ENCODE peak calls at places on chromosomes 3 and 15, in seven cellular contexts. V is psoas muscle, I is GM23248, Z is fibroblast of lung, R is lower lobe of right lung, J is right atrium auricular region, T is Peyer's patch. L is an unnamed sample. For H3K9me3, the result is how much of the 10 kb centered on the place peaks cover.

GRCh38 chr3:5349343-5349742 is 161.8 kb downstream of the EDEM1 start:
- DNase-seq in V (no peak), I (peak), Z (no peak), R (no peak), J (no peak), T (no peak), L (no peak)

GRCh38 chr15:65645392-65645791 is 23.7 kb downstream of the SLC24A1 start:
- DNase-seq in V (no peak), I (no peak), Z (no peak), R (no peak), J (no peak), T (no peak), L (no peak)

GRCh38 chr15:61582092-61582491 is 353.0 kb upstream of the RORA start:
- DNase-seq in V (no peak), I (no peak), Z (no peak), R (no peak), J (no peak), T (no peak), L (no peak)

GRCh38 chr15:36959746-36960145 is 140.6 kb downstream of the MEIS2 start:
- DNase-seq in V (no peak), I (no peak), Z (peak), R (no peak), J (no peak), T (no peak), L (no peak)

GRCh38 chr3:155984791-155985417 is 114.5 kb downstream of the GMPS start:
- DNase-seq in V (no peak), I (no peak), Z (no peak), R (no peak), J (no peak), T (no peak), L (no peak)

GRCh38 chr3:129834580-129834979 is 58.9 kb downstream of the TMCC1 start:
- DNase-seq in V (no peak), I (no peak), Z (no peak), R (no peak), J (no peak), T (no peak), L (no peak)

GRCh38 chr3:182837855-182838454 is 44.7 kb downstream of the ATP11B start:
- DNase-seq in V (no peak), I (peak), Z (peak), R (no peak), J (no peak), T (no peak), L (peak)

GRCh38 chr3:159928692-159929091 is 59.9 kb upstream of the IL12A start:
- DNase-seq in V (no peak), I (peak), Z (peak), R (no peak), J (no peak), T (no peak), L (peak)

GRCh38 chr15:59501531-59502113 is 63.6 kb downstream of the FAM81A start:
- DNase-seq in V (no peak), I (peak), Z (peak), R (no peak), J (no peak), T (no peak), L (peak)

GRCh38 chr3:56916697-56917336 is 115.1 kb upstream of the ARHGEF3 start:
- DNase-seq in V (no peak), I (no peak), Z (no peak), R (no peak), J (no peak), T (no peak), L (no peak)

GRCh38 chr3:179852117-179852886 is 184.4 kb downstream of the PEX5L start:
- DNase-seq in V (no peak), I (peak), Z (peak), R (no peak), J (no peak), T (no peak), L (no peak)

DNA sequence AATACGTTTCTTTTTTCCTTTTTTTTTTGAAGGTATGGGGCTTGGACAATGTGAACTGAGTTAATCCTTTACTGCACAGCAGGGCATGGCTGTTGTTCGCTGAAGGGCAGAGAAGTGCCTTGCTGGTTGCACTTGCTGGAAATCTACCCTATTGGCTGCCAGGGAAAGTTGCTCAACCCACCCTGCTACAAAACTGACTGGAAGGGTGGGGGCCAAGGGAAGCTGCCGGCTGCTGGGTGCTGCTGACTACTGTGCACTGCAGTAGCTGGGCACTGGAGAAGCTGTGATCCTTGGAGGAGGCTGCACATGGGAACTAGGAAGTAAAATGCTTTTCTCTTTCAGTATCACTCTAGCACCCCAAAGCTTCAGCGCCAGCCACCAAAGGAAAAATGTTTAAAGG is 70.5 kb downstream of the ETV5 start:
- DNase-seq in V (no peak), I (no peak), Z (no peak), R (no peak), J (no peak), T (no peak), L (no peak)
- H3K9me3 ChIP-seq in V (under half), I (under half), Z (under half), R (under half), J (under half), T (under half), L (under half)

GRCh38 chr3:184726497-184726896 is 14.6 kb upstream of the MAGEF1 start:
- DNase-seq in V (no peak), I (no peak), Z (no peak), R (no peak), J (peak), T (no peak), L (no peak)
- H3K27ac ChIP-seq in V (no peak), I (no peak), Z (no peak), R (no peak), J (no peak), T (no peak), L (no peak)

GRCh38 chr15:25066708-25067107 is 111.9 kb downstream of the SNRPN start:
- DNase-seq in V (no peak), I (no peak), Z (no peak), R (no peak), J (no peak), T (no peak), L (no peak)
- H3K9me3 ChIP-seq in V (half or more), I (under half), Z (half or more), R (half or more), J (half or more), T (under half), L (half or more)

DNA sequence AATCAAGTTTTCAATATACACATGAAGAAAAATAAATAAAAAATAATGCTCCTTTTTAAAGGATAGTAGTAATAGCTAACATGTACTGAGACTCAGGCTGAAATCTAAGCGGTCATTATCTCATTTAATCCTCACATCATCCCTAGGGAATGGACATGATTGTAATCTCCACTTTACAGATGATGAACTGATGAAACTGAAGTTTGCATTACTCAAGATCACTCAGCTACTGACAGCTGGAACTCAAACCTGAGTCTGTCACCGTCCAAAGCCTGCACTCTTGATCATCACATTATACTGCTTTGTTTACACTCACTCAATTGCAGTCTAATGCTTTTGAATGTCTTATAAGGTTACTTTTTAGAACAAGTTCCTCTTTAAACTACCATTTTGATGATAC is 3.2 kb downstream of the NPTN start:
- DNase-seq in V (no peak), I (peak), Z (no peak), R (no peak), J (no peak), T (no peak), L (peak)
- H3K27ac ChIP-seq in V (peak), I (peak), Z (no peak), R (peak), J (peak), T (peak), L (peak)

DNA sequence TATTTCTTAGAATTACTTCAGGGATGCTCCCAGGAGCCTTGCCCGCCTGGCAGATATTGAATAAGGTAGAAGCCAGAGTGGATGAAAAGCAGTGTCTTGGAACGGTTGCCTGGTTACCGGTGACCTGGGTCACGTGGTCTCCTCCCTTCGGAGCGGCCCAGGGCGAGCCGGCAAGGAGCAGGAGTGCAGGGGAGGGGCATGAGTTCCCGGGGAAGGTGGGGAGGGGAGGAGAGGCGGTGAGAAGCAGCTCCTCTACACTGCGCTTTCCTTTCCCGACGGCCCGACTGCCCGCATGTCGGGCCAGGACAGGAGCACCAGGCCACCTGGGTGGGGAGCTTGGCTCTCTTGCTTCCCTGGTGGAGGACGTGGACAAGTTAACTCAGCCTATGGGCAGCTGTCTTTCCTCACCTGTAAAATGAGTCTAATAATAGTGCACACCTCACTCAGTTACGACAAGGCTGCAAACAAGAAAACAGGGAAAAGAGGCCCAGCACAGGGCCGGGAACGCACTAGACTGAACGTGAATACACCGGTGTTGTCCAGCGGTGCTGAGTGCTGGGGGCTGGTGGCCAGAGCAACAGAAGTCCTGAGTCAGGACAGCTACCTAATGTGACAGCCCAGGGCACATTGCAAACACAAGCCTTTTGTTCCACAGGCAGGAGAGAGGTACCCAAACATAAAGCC is 198.3 kb downstream of the ADAMTS9 start:
- DNase-seq in V (no peak), I (no peak), Z (peak), R (peak), J (no peak), T (peak), L (no peak)
- H3K9me3 ChIP-seq in V (under half), I (under half), Z (under half), R (under half), J (under half), T (under half), L (under half)

GRCh38 chr3:31973837-31974236 is 7.2 kb downstream of the OSBPL10 start:
- DNase-seq in V (no peak), I (no peak), Z (no peak), R (no peak), J (no peak), T (no peak), L (no peak)

GRCh38 chr3:31973081-31973480 is 8.0 kb downstream of the OSBPL10 start:
- DNase-seq in V (no peak), I (no peak), Z (no peak), R (no peak), J (no peak), T (no peak), L (no peak)

GRCh38 chr3:31976302-31976701 is 4.8 kb downstream of the OSBPL10 start:
- DNase-seq in V (no peak), I (no peak), Z (no peak), R (no peak), J (no peak), T (no peak), L (no peak)

GRCh38 chr3:31971607-31972006 is 9.5 kb downstream of the OSBPL10 start:
- DNase-seq in V (no peak), I (no peak), Z (no peak), R (no peak), J (no peak), T (no peak), L (no peak)

DNA sequence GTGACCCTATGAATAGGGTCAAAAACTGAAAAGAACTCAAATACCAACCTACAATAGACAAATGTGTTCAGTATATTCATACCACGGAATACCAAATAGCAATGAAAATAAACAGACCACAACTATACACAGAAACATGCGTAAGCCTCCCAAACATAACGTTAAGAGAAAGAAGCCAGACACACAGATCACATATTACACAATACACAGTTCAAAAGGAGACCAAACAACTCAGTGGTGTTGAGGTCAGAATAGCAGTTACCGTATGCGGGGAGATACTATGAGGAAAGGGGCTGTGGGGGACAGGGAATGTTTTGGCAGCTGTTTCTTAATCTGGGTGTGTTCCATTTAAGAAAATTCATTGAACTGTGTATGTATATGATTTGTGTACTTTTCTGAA is 6.6 kb downstream of the OSBPL10 start:
- DNase-seq in V (no peak), I (no peak), Z (peak), R (no peak), J (no peak), T (no peak), L (no peak)
- H3K27ac ChIP-seq in V (no peak), I (no peak), Z (no peak), R (no peak), J (no peak), T (no peak), L (no peak)

DNA sequence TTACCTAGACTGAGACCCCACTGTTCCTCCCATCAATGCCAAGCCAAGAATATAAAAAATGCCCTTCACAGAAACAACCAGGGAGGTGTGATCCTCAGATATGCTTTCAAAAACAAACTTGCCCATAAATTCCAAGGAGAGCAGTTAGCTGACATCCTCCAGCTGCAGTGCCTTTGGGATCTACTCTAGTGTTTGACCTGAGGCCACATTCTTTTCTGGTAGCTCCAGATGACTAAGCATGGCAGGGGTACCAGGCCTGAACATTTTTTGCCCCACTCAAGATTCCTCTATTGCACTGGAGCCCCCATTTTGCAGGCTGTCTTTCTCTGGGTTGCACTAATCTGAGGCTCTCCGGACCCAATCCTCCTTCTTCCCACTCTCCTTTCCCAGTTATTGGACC is 27.9 kb upstream of the ACP3 start:
- DNase-seq in V (no peak), I (peak), Z (peak), R (no peak), J (no peak), T (no peak), L (no peak)
- H3K9me3 ChIP-seq in V (under half), I (under half), Z (under half), R (under half), J (under half), T (under half), L (under half)

GRCh38 chr3:114093001-114093350 is 36.4 kb downstream of the QTRT2 start:
- DNase-seq in V (no peak), I (peak), Z (peak), R (no peak), J (no peak), T (no peak), L (peak)
- H3K27ac ChIP-seq in V (no peak), I (peak), Z (no peak), R (peak), J (no peak), T (no peak), L (no peak)

L was measured in osteoblast.